ENCODE peak calls at places on chromosomes 12 and 14, in four cellular contexts. One of them, this sample, is unnamed. For H3K4me1, the result is how much of the 10 kb centered on the place peaks cover.

GRCh38 chr12:104138747-104139186 is 757 bp upstream of the NFYB start:
- DNase-seq in H9: peak
- DNase-seq in mesenchymal stem cell: no peak
- DNase-seq in neuronal stem cell: peak
- DNase-seq in this sample: no peak

GRCh38 chr12:90989617-90990232 is 15.0 kb downstream of the EPYC start:
- DNase-seq in H9: no peak
- DNase-seq in mesenchymal stem cell: no peak
- DNase-seq in neuronal stem cell: no peak
- DNase-seq in this sample: no peak

GRCh38 chr12:108253540-108253939 is 85.6 kb downstream of the CMKLR1 start:
- DNase-seq in neuronal stem cell: no peak
- DNase-seq in mesenchymal stem cell: no peak
- DNase-seq in H9: peak
- DNase-seq in this sample: no peak

GRCh38 chr12:108856170-108856427 is 1.3 kb downstream of the SSH1 start:
- DNase-seq in H9: no peak
- DNase-seq in neuronal stem cell: no peak
- DNase-seq in mesenchymal stem cell: no peak
- DNase-seq in this sample: no peak

GRCh38 chr12:98295681-98296080 is 219.7 kb upstream of the TMPO start:
- DNase-seq in neuronal stem cell: no peak
- DNase-seq in H9: no peak
- DNase-seq in mesenchymal stem cell: no peak
- DNase-seq in this sample: peak

GRCh38 chr14:106372870-106373657 is 846.7 kb downstream of the TMEM121 start:
- DNase-seq in mesenchymal stem cell: no peak
- DNase-seq in H9: no peak
- DNase-seq in neuronal stem cell: no peak
- DNase-seq in this sample: peak

GRCh38 chr14:74551903-74552371 is 58.4 kb downstream of the ISCA2 start:
- DNase-seq in H9: no peak
- DNase-seq in neuronal stem cell: no peak
- DNase-seq in mesenchymal stem cell: no peak
- DNase-seq in this sample: no peak

GRCh38 chr14:94423465-94424056 is 29.0 kb downstream of the SERPINA11 start:
- DNase-seq in neuronal stem cell: peak
- DNase-seq in mesenchymal stem cell: peak
- DNase-seq in H9: peak
- DNase-seq in this sample: peak

GRCh38 chr12:6181166-6181565 is 19.0 kb upstream of the CD9 start:
- DNase-seq in H9: no peak
- DNase-seq in neuronal stem cell: no peak
- DNase-seq in mesenchymal stem cell: no peak
- DNase-seq in this sample: no peak

GRCh38 chr12:51865757-51866270 is 17.3 kb upstream of the FIGNL2 start:
- DNase-seq in neuronal stem cell: no peak
- DNase-seq in H9: no peak
- DNase-seq in mesenchymal stem cell: no peak
- DNase-seq in this sample: no peak

GRCh38 chr14:102479777-102480176 is 29.8 kb downstream of the ANKRD9 start:
- DNase-seq in H9: no peak
- DNase-seq in mesenchymal stem cell: peak
- DNase-seq in neuronal stem cell: no peak
- DNase-seq in this sample: no peak

GRCh38 chr14:26917086-26917485 is 319.3 kb upstream of the NOVA1 start:
- DNase-seq in mesenchymal stem cell: peak
- DNase-seq in H9: no peak
- DNase-seq in neuronal stem cell: no peak
- DNase-seq in this sample: no peak

GRCh38 chr12:67939611-67940010 is 49.6 kb upstream of the IFNG-AS1 start:
- DNase-seq in H9: no peak
- DNase-seq in neuronal stem cell: no peak
- DNase-seq in mesenchymal stem cell: no peak
- DNase-seq in this sample: no peak

GRCh38 chr12:27999970-28000369 is 27.4 kb upstream of the PTHLH start:
- DNase-seq in mesenchymal stem cell: no peak
- DNase-seq in neuronal stem cell: no peak
- DNase-seq in H9: no peak
- DNase-seq in this sample: peak

GRCh38 chr14:104169005-104169764 is 30.8 kb downstream of the KIF26A start:
- DNase-seq in H9: no peak
- DNase-seq in neuronal stem cell: no peak
- DNase-seq in mesenchymal stem cell: no peak
- DNase-seq in this sample: no peak

GRCh38 chr12:62282375-62282774 is 22.2 kb downstream of the USP15 start:
- DNase-seq in neuronal stem cell: no peak
- DNase-seq in H9: no peak
- DNase-seq in mesenchymal stem cell: no peak
- DNase-seq in this sample: no peak

GRCh38 chr14:58864751-58865519 is 227.2 kb downstream of the DACT1 start:
- DNase-seq in H9: no peak
- DNase-seq in neuronal stem cell: no peak
- DNase-seq in mesenchymal stem cell: peak
- DNase-seq in this sample: no peak

GRCh38 chr14:61188936-61189808 is 92.0 kb downstream of the TMEM30B start:
- DNase-seq in neuronal stem cell: peak
- DNase-seq in mesenchymal stem cell: peak
- DNase-seq in H9: peak
- DNase-seq in this sample: peak

GRCh38 chr14:50984061-50984710 is 39.9 kb upstream of the PYGL start:
- DNase-seq in neuronal stem cell: no peak
- DNase-seq in mesenchymal stem cell: no peak
- DNase-seq in H9: no peak
- DNase-seq in this sample: no peak

GRCh38 chr12:111754671-111755070 is 12.1 kb upstream of the ALDH2 start:
- DNase-seq in H9: no peak
- DNase-seq in neuronal stem cell: no peak
- DNase-seq in mesenchymal stem cell: no peak
- DNase-seq in this sample: no peak

GRCh38 chr12:116534341-116535121 is 24.6 kb upstream of the MAP1LC3B2 start:
- DNase-seq in neuronal stem cell: no peak
- DNase-seq in H9: peak
- DNase-seq in mesenchymal stem cell: peak
- DNase-seq in this sample: peak

GRCh38 chr14:104139460-104140212 is 1.2 kb downstream of the KIF26A start:
- DNase-seq in H9: peak
- DNase-seq in mesenchymal stem cell: no peak
- DNase-seq in neuronal stem cell: no peak
- DNase-seq in this sample: no peak

GRCh38 chr12:25253371-25254068 is 2.8 kb upstream of the KRAS start:
- DNase-seq in H9: no peak
- DNase-seq in neuronal stem cell: no peak
- DNase-seq in mesenchymal stem cell: peak
- DNase-seq in this sample: no peak

GRCh38 chr14:29681308-29681707 is 246.3 kb downstream of the PRKD1 start:
- DNase-seq in mesenchymal stem cell: no peak
- DNase-seq in H9: no peak
- DNase-seq in neuronal stem cell: no peak
- DNase-seq in this sample: no peak

GRCh38 chr12:13190275-13190674 is 6.3 kb upstream of the EMP1 start:
- DNase-seq in H9: no peak
- DNase-seq in neuronal stem cell: no peak
- DNase-seq in mesenchymal stem cell: no peak
- DNase-seq in this sample: no peak

GRCh38 chr12:13192719-13193118 is 3.8 kb upstream of the EMP1 start:
- DNase-seq in mesenchymal stem cell: no peak
- DNase-seq in H9: no peak
- DNase-seq in neuronal stem cell: no peak
- DNase-seq in this sample: no peak

GRCh38 chr12:13187399-13187798 is 9.1 kb upstream of the EMP1 start:
- DNase-seq in mesenchymal stem cell: peak
- DNase-seq in H9: no peak
- DNase-seq in neuronal stem cell: no peak
- DNase-seq in this sample: peak

GRCh38 chr12:13186292-13186691 is 10.2 kb upstream of the EMP1 start:
- DNase-seq in mesenchymal stem cell: no peak
- DNase-seq in neuronal stem cell: no peak
- DNase-seq in H9: peak
- DNase-seq in this sample: no peak

DNA sequence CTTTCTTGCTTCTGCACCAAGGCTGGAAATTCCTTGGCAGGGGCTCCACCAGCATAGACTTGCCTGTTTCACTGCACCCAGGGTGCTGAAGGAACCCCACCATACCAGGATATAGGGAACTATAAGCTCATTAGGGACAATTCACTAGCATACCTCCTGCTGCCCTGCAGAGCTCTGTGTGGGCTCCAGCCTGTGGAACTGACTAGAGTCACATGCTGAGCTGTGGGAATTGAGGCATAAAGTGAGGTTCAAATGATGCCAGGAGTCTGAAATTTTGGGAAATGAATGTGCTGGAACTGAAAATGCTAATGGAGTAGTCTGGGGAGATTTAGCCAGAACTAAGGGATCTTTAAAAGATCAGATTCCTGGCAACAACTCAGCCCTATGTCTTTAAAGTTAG is 7.3 kb upstream of the EMP1 start:
- DNase-seq in H9: no peak
- DNase-seq in mesenchymal stem cell: no peak
- DNase-seq in neuronal stem cell: no peak
- DNase-seq in this sample: no peak
- H2BK12ac ChIP-seq in H9: no peak
- H2BK12ac ChIP-seq in mesenchymal stem cell: no peak
- H2BK12ac ChIP-seq in neuronal stem cell: no peak
- H2BK12ac ChIP-seq in this sample: peak

DNA sequence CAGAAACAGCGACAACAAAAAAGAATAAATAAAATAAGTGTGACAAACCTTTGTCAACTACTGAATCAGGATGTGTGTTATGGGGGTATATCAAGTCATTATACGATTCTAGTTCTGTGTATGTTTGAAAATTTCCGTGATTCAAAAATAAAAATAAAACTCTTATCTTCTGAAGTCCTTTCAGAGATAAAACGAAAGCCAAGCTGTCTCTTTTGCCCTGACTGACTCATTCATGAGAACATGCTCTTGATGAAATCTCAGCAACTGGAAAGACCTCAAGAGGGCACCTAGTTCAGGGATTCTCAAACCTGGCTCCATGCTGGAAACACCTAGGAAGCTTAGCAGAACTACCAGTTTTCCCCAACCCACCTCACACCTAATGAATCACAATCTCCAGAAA is 9.2 kb downstream of the FOXN3 start:
- DNase-seq in neuronal stem cell: no peak
- DNase-seq in H9: no peak
- DNase-seq in mesenchymal stem cell: peak
- DNase-seq in this sample: peak
- H3K4me1 ChIP-seq in neuronal stem cell: under half
- H3K4me1 ChIP-seq in H9: under half
- H3K4me1 ChIP-seq in mesenchymal stem cell: under half
- H3K4me1 ChIP-seq in this sample: under half

DNA sequence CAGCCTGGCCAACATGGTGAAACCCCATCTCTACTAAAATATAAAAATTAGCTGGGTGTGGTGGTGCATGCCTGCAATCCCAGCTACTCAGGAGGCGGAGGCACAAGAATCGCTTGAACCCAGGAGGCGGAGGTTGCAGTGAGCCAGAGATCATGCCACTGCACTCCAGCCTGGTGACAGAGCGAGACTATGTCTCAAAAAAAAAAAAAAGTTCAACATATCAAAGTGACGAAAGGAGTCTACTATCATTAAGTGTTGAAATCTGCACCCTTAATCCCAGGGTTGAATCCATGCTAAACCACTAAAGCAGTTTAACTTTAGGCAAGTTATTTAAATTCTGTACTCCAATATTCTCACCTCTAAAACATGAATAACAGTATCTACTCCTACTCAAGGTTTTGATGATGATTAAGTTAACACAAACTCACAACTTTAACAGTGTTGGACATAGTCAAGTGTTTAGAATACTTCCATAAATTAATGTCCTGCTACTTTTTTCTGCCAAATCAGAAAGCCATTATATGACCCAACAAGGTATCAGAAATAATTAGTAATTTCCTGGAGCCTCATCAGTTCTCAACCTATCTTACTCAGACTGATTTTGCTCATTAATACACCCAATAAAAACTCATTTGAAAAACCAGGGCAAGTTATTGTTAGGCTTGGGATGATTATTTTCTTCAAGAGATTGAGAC is 10.9 kb downstream of the HNRNPC start:
- DNase-seq in neuronal stem cell: no peak
- DNase-seq in H9: no peak
- DNase-seq in mesenchymal stem cell: peak
- DNase-seq in this sample: peak
- H3K23ac ChIP-seq in neuronal stem cell: no peak
- H3K23ac ChIP-seq in H9: no peak
- H3K23ac ChIP-seq in mesenchymal stem cell: no peak
- H3K23ac ChIP-seq in this sample: no peak

DNA sequence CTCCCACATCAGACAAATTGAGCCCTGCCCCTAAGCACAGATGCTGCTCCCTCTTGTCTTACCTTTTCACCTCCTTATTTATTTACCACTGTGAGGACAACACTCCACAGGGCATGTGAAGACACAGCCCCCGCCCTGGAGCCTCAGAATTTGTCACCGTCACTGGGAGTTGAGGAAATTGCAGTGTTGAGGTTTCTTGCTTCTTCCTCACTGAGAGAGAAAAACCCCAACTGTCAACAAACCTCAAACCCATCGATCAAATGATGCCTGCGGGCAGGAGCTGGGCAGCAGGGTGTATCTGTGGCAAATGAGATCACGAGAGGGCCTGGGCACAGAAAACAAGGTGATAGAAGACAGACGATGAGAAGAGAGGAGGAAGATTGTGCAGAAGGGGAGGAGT is 30.5 kb upstream of the PLEKHG3 start:
- DNase-seq in H9: no peak
- DNase-seq in neuronal stem cell: no peak
- DNase-seq in mesenchymal stem cell: no peak
- DNase-seq in this sample: no peak
- H2BK12ac ChIP-seq in H9: no peak
- H2BK12ac ChIP-seq in neuronal stem cell: peak
- H2BK12ac ChIP-seq in mesenchymal stem cell: no peak
- H2BK12ac ChIP-seq in this sample: no peak

GRCh38 chr14:24367506-24368214 is at the start of gene NFATC4:
- DNase-seq in H9: peak
- DNase-seq in neuronal stem cell: peak
- DNase-seq in mesenchymal stem cell: peak
- DNase-seq in this sample: no peak
- H3K4me1 ChIP-seq in H9: under half
- H3K4me1 ChIP-seq in neuronal stem cell: under half
- H3K4me1 ChIP-seq in mesenchymal stem cell: under half
- H3K4me1 ChIP-seq in this sample: under half

DNA sequence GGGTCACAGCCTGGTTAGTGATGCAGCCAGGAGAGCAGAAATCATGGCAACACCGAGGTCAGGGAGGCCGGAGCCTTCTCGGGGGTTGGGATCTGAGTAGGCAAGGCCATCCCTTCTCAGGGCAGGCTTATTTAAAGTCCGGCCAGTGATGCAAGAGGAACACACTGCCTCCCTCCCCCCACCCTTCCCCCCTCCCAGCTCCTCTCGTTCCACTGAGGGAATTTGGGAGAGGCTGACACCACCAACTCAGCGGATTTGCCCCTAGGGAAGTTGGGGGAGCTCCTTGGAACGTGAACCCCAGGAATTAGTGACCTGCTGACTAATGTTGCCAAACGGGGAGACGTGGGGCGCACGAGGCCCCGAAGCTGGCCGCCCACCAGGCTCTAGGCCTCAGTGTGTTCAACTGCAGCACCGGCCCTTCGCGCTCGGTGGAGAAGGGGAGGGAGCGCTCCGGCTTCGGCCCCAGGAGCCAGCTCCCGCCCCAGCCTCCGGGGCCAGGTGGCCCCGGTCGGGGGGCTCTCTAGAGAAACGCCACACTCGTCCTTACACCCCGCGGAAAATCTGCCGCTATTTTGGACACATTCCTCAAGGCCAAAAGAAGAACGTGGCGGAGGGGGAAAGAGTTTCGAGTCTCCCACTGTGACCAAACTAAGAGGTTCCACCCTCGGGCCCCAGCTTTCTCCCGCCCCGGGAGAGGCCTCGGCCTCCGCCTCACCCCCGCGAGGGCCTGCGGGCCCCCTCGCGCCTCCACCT is 1.6 kb downstream of the CTDSP2 start:
- DNase-seq in H9: peak
- DNase-seq in mesenchymal stem cell: peak
- DNase-seq in neuronal stem cell: no peak
- DNase-seq in this sample: peak
- H3K23ac ChIP-seq in H9: no peak
- H3K23ac ChIP-seq in mesenchymal stem cell: no peak
- H3K23ac ChIP-seq in neuronal stem cell: no peak
- H3K23ac ChIP-seq in this sample: no peak